ENCODE peak calls at places on chromosomes 1 and 21, in five cellular contexts. X, Q, M, R and L are unnamed samples. For H3K4me1, the result is how much of the 10 kb centered on the place peaks cover.

GRCh38 chr1:228487336-228488106 is at the start of gene RNF187:
- DNase-seq in X (peak), Q (peak), R (peak), M (peak), L (peak)

GRCh38 chr1:172040466-172040865 is 199.2 kb downstream of the DNM3 start:
- DNase-seq in R (no peak), M (no peak), X (no peak), Q (peak), L (no peak)

GRCh38 chr1:35560256-35561225 is 2.9 kb downstream of the NCDN start:
- DNase-seq in X (peak), Q (no peak), M (peak), R (peak), L (no peak)

GRCh38 chr1:221718391-221719277 is 23.3 kb downstream of the DUSP10 start:
- DNase-seq in M (no peak), X (no peak), Q (peak), R (no peak), L (no peak)

GRCh38 chr1:53511933-53512806 is 53.0 kb downstream of the DMRTB1 start:
- DNase-seq in Q (no peak), R (no peak), X (peak), M (peak), L (peak)

GRCh38 chr1:100699744-100700143 is 19.8 kb upstream of the VCAM1 start:
- DNase-seq in R (no peak), X (no peak), M (no peak), Q (no peak), L (no peak)

GRCh38 chr21:39185157-39185556 is 1.9 kb upstream of the PSMG1 start:
- DNase-seq in R (no peak), M (no peak), Q (no peak), X (no peak), L (no peak)

GRCh38 chr1:110494522-110495406 is 24.2 kb downstream of the KCNA10 start:
- DNase-seq in Q (no peak), M (no peak), R (no peak), X (no peak), L (peak)

GRCh38 chr1:55275151-55275748 is 60.1 kb upstream of the USP24 start:
- DNase-seq in X (no peak), Q (no peak), R (no peak), M (no peak), L (no peak)

GRCh38 chr1:204268101-204268500 is 54.3 kb upstream of the GOLT1A start:
- DNase-seq in X (no peak), M (no peak), R (no peak), Q (no peak), L (no peak)

GRCh38 chr1:232111616-232112015 is 485.0 kb downstream of the DISC1 start:
- DNase-seq in R (no peak), M (no peak), X (no peak), Q (no peak), L (no peak)

GRCh38 chr1:235401251-235401650 is 34.0 kb downstream of the TBCE start:
- DNase-seq in R (no peak), M (no peak), Q (no peak), X (no peak), L (peak)

GRCh38 chr1:212224102-212224501 is 61.1 kb upstream of the PPP2R5A start:
- DNase-seq in Q (no peak), R (no peak), X (no peak), M (no peak), L (no peak)

GRCh38 chr1:225767591-225768540 is 9.8 kb upstream of the SRP9 start:
- DNase-seq in M (peak), X (peak), Q (no peak), R (peak), L (peak)

GRCh38 chr1:198677027-198677426 is 38.2 kb downstream of the PTPRC start:
- DNase-seq in X (no peak), M (no peak), R (no peak), Q (no peak), L (no peak)

GRCh38 chr1:211313392-211313791 is 13.2 kb upstream of the TRAF5 start:
- DNase-seq in R (no peak), Q (no peak), X (no peak), M (no peak), L (no peak)

GRCh38 chr1:4594286-4594991 is 60.0 kb upstream of the AJAP1 start:
- DNase-seq in M (no peak), Q (no peak), X (no peak), R (peak), L (no peak)

GRCh38 chr1:161185282-161185682 is 8.0 kb upstream of the B4GALT3 start:
- DNase-seq in X (peak), Q (no peak), M (peak), R (peak), L (peak)

GRCh38 chr1:2586154-2587070 is at the start of gene PRXL2B:
- DNase-seq in M (peak), R (peak), X (peak), Q (peak), L (peak)

GRCh38 chr1:211487082-211487481 is 4.9 kb downstream of the RD3 start:
- DNase-seq in X (no peak), Q (no peak), M (no peak), R (no peak), L (no peak)

GRCh38 chr1:81799939-81800740 is 594 bp upstream of the ADGRL2 start:
- DNase-seq in M (peak), Q (no peak), X (peak), R (peak), L (peak)

GRCh38 chr1:14672030-14672429 is 73.5 kb downstream of the KAZN start:
- DNase-seq in R (no peak), X (no peak), Q (no peak), M (no peak), L (no peak)

GRCh38 chr1:234725177-234726132 is 115.5 kb upstream of the IRF2BP2 start:
- DNase-seq in Q (no peak), R (peak), X (peak), M (peak), L (no peak)

GRCh38 chr1:115771094-115771846 is 2.8 kb upstream of the CASQ2 start:
- DNase-seq in X (no peak), M (no peak), R (peak), Q (no peak), L (no peak)

GRCh38 chr1:218299416-218299815 is 14.3 kb downstream of the RRP15 start:
- DNase-seq in R (no peak), X (no peak), M (no peak), Q (peak), L (peak)
- TF ChIP-seq CTCF in R (no peak), X (peak), M (peak), Q (peak), L (peak)

GRCh38 chr1:36733748-36734147 is 251.0 kb upstream of the CSF3R start:
- DNase-seq in Q (no peak), R (no peak), M (no peak), X (no peak), L (no peak)

GRCh38 chr1:36735939-36736730 is 253.4 kb upstream of the CSF3R start:
- DNase-seq in R (no peak), Q (no peak), X (no peak), M (no peak), L (no peak)

GRCh38 chr1:36732038-36732402 is 249.3 kb upstream of the CSF3R start:
- DNase-seq in X (no peak), Q (no peak), M (no peak), R (no peak), L (no peak)

GRCh38 chr1:36735436-36735835 is 252.7 kb upstream of the CSF3R start:
- DNase-seq in X (no peak), Q (no peak), R (no peak), M (no peak), L (no peak)

GRCh38 chr1:36734356-36734755 is 251.6 kb upstream of the CSF3R start:
- DNase-seq in M (no peak), Q (no peak), X (no peak), R (no peak), L (no peak)
- H3K4me3 ChIP-seq in M (no peak), Q (no peak), X (no peak), R (no peak), L (no peak)

GRCh38 chr1:9126511-9126910 is 2.4 kb downstream of the GPR157 start:
- DNase-seq in R (no peak), Q (no peak), X (no peak), M (no peak), L (no peak)

GRCh38 chr1:9121891-9122409 is 7.0 kb downstream of the GPR157 start:
- DNase-seq in R (no peak), Q (no peak), M (no peak), X (no peak), L (no peak)

GRCh38 chr1:9128161-9128519 is 762 bp downstream of the GPR157 start:
- DNase-seq in R (peak), X (peak), M (peak), Q (peak), L (no peak)

GRCh38 chr1:9127395-9128160 is 1.3 kb downstream of the GPR157 start:
- DNase-seq in M (no peak), R (peak), Q (no peak), X (peak), L (peak)

DNA sequence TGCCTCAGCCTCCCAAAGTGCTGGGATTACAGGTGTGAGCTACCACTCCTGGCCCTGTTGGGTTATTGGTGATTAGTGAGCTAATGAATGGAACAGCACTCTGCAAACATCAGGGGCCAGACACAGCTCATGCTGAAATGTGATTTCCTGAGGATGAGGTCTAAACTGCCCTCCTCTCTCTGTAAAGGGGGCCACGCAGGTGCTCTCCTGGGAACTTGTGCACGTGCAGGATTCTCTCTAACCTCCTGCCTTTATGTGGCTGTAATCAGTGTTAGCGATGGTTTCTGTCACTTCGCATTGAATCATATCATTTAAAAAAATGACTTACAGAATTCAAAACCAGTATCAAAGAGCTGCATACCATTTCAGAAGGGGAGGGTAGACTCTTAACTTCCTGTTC is 3.6 kb downstream of the GPR157 start:
- DNase-seq in X (no peak), Q (no peak), M (no peak), R (no peak), L (no peak)
- H3K4me1 ChIP-seq in X (half or more), Q (under half), M (under half), R (under half), L (under half)

GRCh38 chr1:30975217-30975616 is 66.7 kb upstream of the SDC3 start:
- DNase-seq in X (no peak), M (no peak), Q (no peak), R (no peak), L (no peak)

GRCh38 chr1:30976143-30976542 is 67.6 kb upstream of the SDC3 start:
- DNase-seq in M (no peak), X (no peak), R (no peak), Q (no peak), L (peak)

GRCh38 chr1:30974536-30974935 is 66.0 kb upstream of the SDC3 start:
- DNase-seq in M (no peak), Q (no peak), R (no peak), X (no peak), L (no peak)

GRCh38 chr1:30977105-30977504 is 68.5 kb upstream of the SDC3 start:
- DNase-seq in Q (peak), M (no peak), R (no peak), X (no peak), L (no peak)

DNA sequence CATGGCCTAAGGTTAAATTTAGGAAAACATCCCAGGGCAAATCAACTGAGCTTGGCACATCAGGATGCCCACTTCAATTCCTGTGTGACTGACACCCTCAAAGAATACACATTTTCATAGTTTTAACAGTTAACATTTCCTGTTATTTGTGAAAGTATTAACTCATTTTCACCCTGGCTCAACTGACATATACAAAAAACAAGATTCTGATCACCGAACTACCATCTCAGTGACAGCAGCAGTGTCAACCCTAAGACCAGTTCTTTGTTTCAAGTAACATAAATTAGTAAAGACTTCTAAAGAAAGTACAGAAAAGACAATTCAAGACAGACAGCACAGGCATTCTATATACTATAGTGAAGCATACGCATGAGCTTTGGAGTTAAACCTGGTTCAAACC is 69.0 kb upstream of the SDC3 start:
- DNase-seq in M (no peak), Q (no peak), R (no peak), X (no peak), L (no peak)
- TF ChIP-seq CTCF in M (no peak), Q (no peak), R (no peak), X (no peak), L (no peak)